ENCODE peak calls at places on chromosome 21, in eight cellular contexts. D, P, A, U, R, W, H and S are unnamed samples.

GRCh38 chr21:42061866-42062542 is 9.1 kb upstream of the UMODL1 start:
- DNase-seq in D (peak), P (peak), A (no peak), U (no peak), R (no peak), W (peak), H (peak), S (no peak)

GRCh38 chr21:16535100-16535418 is 805.3 kb downstream of the USP25 start:
- DNase-seq in D (no peak), P (no peak), A (no peak), U (peak), R (no peak), W (no peak), H (no peak), S (peak)

GRCh38 chr21:42350899-42351543 is at the start of gene TFF2:
- DNase-seq in D (no peak), P (no peak), A (no peak), U (no peak), R (no peak), W (no peak), H (no peak), S (no peak)

GRCh38 chr21:44940116-44940631 is 345 bp downstream of the SLX9 start:
- DNase-seq in D (peak), P (peak), A (peak), U (no peak), R (no peak), W (no peak), H (no peak), S (no peak)

GRCh38 chr21:39022901-39023693 is 160.2 kb downstream of the PSMG1 start:
- DNase-seq in D (no peak), P (no peak), A (no peak), U (no peak), R (no peak), W (no peak), H (no peak), S (no peak)

GRCh38 chr21:35297665-35298064 is 248.6 kb upstream of the RUNX1 start:
- DNase-seq in D (no peak), P (no peak), A (no peak), U (no peak), R (no peak), W (no peak), H (no peak), S (no peak)

GRCh38 chr21:43291347-43291950 is 122.6 kb downstream of the CRYAA start:
- DNase-seq in D (no peak), P (no peak), A (no peak), U (no peak), R (no peak), W (no peak), H (no peak), S (no peak)

GRCh38 chr21:34192646-34193285 is 119.4 kb downstream of the MRPS6 start:
- DNase-seq in D (no peak), P (no peak), A (no peak), U (no peak), R (no peak), W (no peak), H (no peak), S (no peak)

GRCh38 chr21:45586289-45586858 is 44.1 kb upstream of the SLC19A1 start:
- DNase-seq in D (no peak), P (no peak), A (no peak), U (no peak), R (no peak), W (no peak), H (no peak), S (no peak)

GRCh38 chr21:43269461-43269860 is 100.7 kb downstream of the CRYAA start:
- DNase-seq in D (peak), P (peak), A (peak), U (no peak), R (no peak), W (peak), H (no peak), S (no peak)